ENCODE peak calls at places on chromosomes 3 and 15, in six cellular contexts. X is psoas muscle, O is MM.1S, I is prostate gland, A is stomach, W is right lobe of liver. R is an unnamed sample.

GRCh38 chr3:106688463-106688862 is 688.8 kb upstream of the CCDC54 start:
- DNase-seq in O (no peak), A (no peak), W (no peak), I (no peak), X (no peak), R (no peak)

GRCh38 chr3:195001961-195002861 is 268.7 kb downstream of the XXYLT1 start:
- DNase-seq in O (peak), X (peak), W (peak), A (peak), I (peak), R (peak)

GRCh38 chr3:137987723-137988122 is 22.2 kb upstream of the CLDN18 start:
- DNase-seq in O (no peak), I (no peak), W (no peak), A (no peak), X (no peak), R (no peak)

GRCh38 chr3:134315286-134316106 is 58.8 kb downstream of the AMOTL2 start:
- DNase-seq in X (peak), O (no peak), I (no peak), W (peak), A (no peak), R (no peak)

GRCh38 chr3:49899815-49900214 is 3.9 kb downstream of the MST1R start:
- DNase-seq in X (no peak), W (no peak), A (no peak), I (no peak), O (no peak), R (no peak)

GRCh38 chr3:133136114-133137041 is 98.2 kb downstream of the TMEM108 start:
- DNase-seq in W (no peak), O (peak), I (no peak), X (no peak), A (no peak), R (no peak)

GRCh38 chr15:67801926-67802914 is 23.1 kb upstream of the SKOR1 start:
- DNase-seq in W (no peak), O (no peak), I (no peak), A (no peak), X (no peak), R (no peak)

GRCh38 chr3:195566797-195567196 is 16.9 kb downstream of the APOD start:
- DNase-seq in A (no peak), I (no peak), W (no peak), O (no peak), X (no peak), R (no peak)

GRCh38 chr3:145094355-145094941 is 1066.5 kb downstream of the PLOD2 start:
- DNase-seq in W (no peak), A (no peak), X (no peak), O (peak), I (no peak), R (no peak)

GRCh38 chr15:81336568-81336967 is 12.6 kb upstream of the STARD5 start:
- DNase-seq in A (no peak), O (peak), I (no peak), X (no peak), W (no peak), R (no peak)

GRCh38 chr15:28079313-28079969 is 19.7 kb downstream of the OCA2 start:
- DNase-seq in X (no peak), O (no peak), I (no peak), A (no peak), W (no peak), R (no peak)
- H3K4me3 ChIP-seq in X (no peak), O (no peak), I (no peak), A (no peak), W (no peak), R (no peak)

DNA sequence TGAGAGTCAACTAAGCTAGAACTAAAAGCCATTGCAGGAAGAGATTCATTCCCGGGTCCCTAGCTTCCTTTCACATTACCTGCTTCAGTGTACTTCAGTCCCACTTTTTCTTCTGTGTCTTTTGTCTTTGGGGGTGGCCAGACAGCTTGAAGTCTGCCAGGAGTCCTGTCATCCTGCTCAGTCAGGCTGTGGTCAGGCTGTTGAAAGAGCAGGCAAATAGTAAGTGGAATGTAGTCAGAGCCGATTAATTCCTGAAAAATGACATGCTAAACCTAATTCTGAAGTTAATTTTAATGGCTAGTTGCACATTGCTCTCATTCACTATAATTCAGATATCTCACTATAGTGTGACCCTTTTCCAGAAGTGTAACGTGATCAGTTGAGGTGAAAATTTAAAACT is 129.6 kb downstream of the FMN1 start:
- DNase-seq in A (no peak), I (no peak), W (no peak), X (no peak), O (no peak), R (no peak)
- H3K27ac ChIP-seq in A (peak), I (no peak), W (no peak), X (no peak), O (no peak), R (no peak)

DNA sequence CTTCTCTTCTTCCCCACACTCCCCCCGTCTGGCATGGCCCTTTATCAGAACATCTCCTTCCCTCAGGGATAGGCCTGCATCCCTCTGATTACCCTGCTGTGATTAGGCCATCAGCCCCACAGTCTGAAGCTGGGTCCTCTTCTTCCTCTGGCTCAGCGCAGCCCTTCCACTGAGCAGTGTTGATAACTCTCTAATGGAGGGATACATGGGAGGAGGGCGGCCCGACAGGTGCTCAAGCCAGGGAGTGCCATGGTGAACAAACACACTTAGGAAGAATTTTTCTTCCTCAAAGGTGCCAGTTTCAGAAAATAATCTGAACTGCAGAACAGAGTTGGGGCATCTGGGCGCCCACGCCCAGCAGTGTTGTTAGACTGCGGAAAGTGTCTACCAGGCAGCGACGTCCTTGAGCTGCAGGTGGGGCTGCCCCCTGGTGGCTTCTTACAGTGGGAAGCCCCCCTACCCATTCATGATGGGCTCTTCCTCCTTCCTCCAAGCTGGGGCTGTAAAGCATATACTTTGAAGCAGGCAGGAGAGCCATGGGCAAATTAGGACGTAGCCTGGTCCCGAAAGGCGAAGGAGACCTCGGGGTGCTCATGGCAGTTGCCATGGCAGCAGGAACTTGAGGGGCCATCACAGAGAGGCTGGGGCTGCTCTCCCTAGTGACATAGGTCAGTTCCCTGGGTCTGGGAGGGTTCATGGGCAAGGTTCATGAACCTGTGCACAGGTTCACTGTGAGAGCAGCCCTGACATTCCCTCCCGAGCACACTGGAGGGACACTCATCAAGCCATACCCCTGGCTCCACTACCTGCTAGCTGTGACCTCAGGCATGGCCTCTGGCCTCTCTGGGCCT is 33.2 kb upstream of the NR2C2 start:
- DNase-seq in A (peak), O (no peak), I (no peak), X (no peak), W (no peak), R (peak)
- TF ChIP-seq CTCF in A (no peak), O (no peak), I (no peak), X (no peak), W (no peak), R (peak)

GRCh38 chr3:190108789-190109188 is 11.9 kb downstream of the P3H2 start:
- DNase-seq in X (no peak), O (no peak), A (no peak), W (no peak), I (no peak), R (no peak)
- H3K4me3 ChIP-seq in X (no peak), O (no peak), A (no peak), W (no peak), I (no peak), R (no peak)

GRCh38 chr3:113439576-113439975 is 1.7 kb downstream of the CFAP44 start:
- DNase-seq in X (no peak), W (no peak), O (no peak), A (no peak), I (peak), R (no peak)

GRCh38 chr3:113431811-113432210 is 9.5 kb downstream of the CFAP44 start:
- DNase-seq in I (no peak), O (no peak), W (no peak), X (no peak), A (no peak), R (no peak)

GRCh38 chr3:113438224-113438623 is 3.1 kb downstream of the CFAP44 start:
- DNase-seq in W (no peak), O (no peak), I (no peak), A (no peak), X (no peak), R (no peak)

GRCh38 chr3:113441051-113441770 is at the start of gene CFAP44:
- DNase-seq in I (peak), W (peak), X (peak), A (peak), O (no peak), R (peak)

GRCh38 chr3:113436794-113437193 is 4.5 kb downstream of the CFAP44 start:
- DNase-seq in X (no peak), W (no peak), I (no peak), O (no peak), A (no peak), R (no peak)
- H3K27ac ChIP-seq in X (no peak), W (no peak), I (no peak), O (no peak), A (no peak), R (no peak)

GRCh38 chr15:39058371-39059131 is 493.9 kb upstream of the RASGRP1 start:
- DNase-seq in O (no peak), X (no peak), I (no peak), A (no peak), W (no peak), R (no peak)

GRCh38 chr15:39059886-39060285 is 495.3 kb upstream of the RASGRP1 start:
- DNase-seq in X (no peak), I (no peak), O (no peak), W (no peak), A (no peak), R (no peak)

GRCh38 chr15:39053480-39053879 is 488.9 kb upstream of the RASGRP1 start:
- DNase-seq in X (no peak), A (no peak), I (no peak), W (no peak), O (no peak), R (no peak)

GRCh38 chr15:39054128-39054732 is 489.6 kb upstream of the RASGRP1 start:
- DNase-seq in I (no peak), O (no peak), X (no peak), W (no peak), A (no peak), R (no peak)

DNA sequence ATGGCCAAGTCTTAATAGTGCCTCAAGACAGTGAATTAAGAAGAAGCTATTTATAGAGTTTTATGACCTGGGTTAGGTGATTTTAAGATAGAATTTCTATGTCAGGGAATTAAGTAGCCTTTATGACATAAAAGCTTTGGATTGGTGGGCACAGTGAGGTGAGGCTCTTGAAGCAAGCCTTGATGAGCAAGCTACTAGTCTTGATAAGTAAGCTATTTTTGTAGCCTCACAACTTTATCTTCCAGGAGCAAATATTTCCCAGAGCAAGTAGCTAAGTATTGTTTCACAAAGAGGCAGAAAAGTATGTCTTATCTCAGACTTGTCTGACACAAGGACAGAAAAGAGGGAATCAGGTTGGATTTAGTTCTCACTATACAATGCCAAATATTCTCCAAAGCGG is 491.7 kb upstream of the RASGRP1 start:
- DNase-seq in X (no peak), W (no peak), A (no peak), I (no peak), O (no peak), R (no peak)
- TF ChIP-seq CTCF in X (no peak), W (no peak), A (no peak), I (no peak), O (no peak), R (no peak)